ENCODE peak calls at places on chromosomes 4 and X, in nine cellular contexts. J is HEK293T; U is stimulated activated CD8-positive, alpha-beta memory T cell treated with anti-CD3 and anti-CD28 coated beads, Interleukin-7, amount 100 ng/mL, for 4 hours; K is EL; Z is AG20443; L is adrenal gland; I is RPMI7951; A is stimulated activated CD4-positive, alpha-beta T cell treated with anti-CD3 and anti-CD28 coated beads, Interleukin-4, amount 100 ng/mL, for 48 hours; C is GM13976. X is an unnamed sample.
A peak's percentile ranks its signal among the peaks of the same experiment; 100 is the strongest.

GRCh38 chr4:130238121-130238520 is 1142.2 kb downstream of the C4orf33 start:
- DNase-seq in C (no peak), I (no peak), A (no peak), J (no peak), L (no peak), Z (no peak), U (no peak), K (no peak), X (no peak)

GRCh38 chr4:88283661-88284377 is 542 bp downstream of the PPM1K start:
- DNase-seq in A (peak; percentile 52), U (peak; percentile 59), J (peak; percentile 35), K (peak; percentile 70), I (peak; percentile 64), Z (peak; percentile 66), C (peak; percentile 64), L (peak; percentile 76), X (peak; percentile 67)

GRCh38 chr4:39621582-39621981 is 17.1 kb downstream of the SMIM14 start:
- DNase-seq in J (no peak), I (peak; percentile 89), U (no peak), Z (peak; percentile 52), L (peak; percentile 83), A (no peak), C (no peak), K (peak; percentile 92), X (peak; percentile 72)

GRCh38 chrX:634306-634958 is 3.8 kb downstream of the SHOX start:
- DNase-seq in K (peak; percentile 48), I (no peak), U (no peak), L (no peak), A (no peak), C (no peak), J (no peak), Z (no peak), X (no peak)

GRCh38 chr4:14348506-14348905 is 653.8 kb upstream of the CPEB2 start:
- DNase-seq in A (no peak), J (no peak), I (peak; percentile 1), L (no peak), Z (peak; percentile 8), K (no peak), C (no peak), U (no peak), X (peak; percentile 15)

GRCh38 chr4:932713-933070 is 432 bp downstream of the TMEM175 start:
- DNase-seq in U (no peak), I (peak; percentile 15), Z (peak; percentile 38), C (no peak), J (no peak), L (no peak), A (no peak), K (no peak), X (no peak)

GRCh38 chr4:926538-926937 is 5.6 kb downstream of the GAK start:
- DNase-seq in A (no peak), L (no peak), Z (no peak), C (no peak), K (no peak), I (no peak), J (peak; percentile 69), U (no peak), X (no peak)

GRCh38 chrX:135421537-135421931 is 210 bp upstream of the SMIM10L2A start:
- DNase-seq in U (peak; percentile 82), Z (peak; percentile 76), L (peak; percentile 92), C (peak; percentile 87), K (peak; percentile 54), J (peak; percentile 95), I (peak; percentile 51), A (peak; percentile 79), X (peak; percentile 55)

GRCh38 chrX:153831435-153832150 is 1.2 kb upstream of the PDZD4 start:
- DNase-seq in C (peak; percentile 11), I (no peak), L (no peak), K (no peak), A (no peak), U (no peak), J (no peak), Z (no peak), X (no peak)

GRCh38 chrX:153333271-153333670 is 682 bp upstream of the ZNF275 start:
- DNase-seq in C (no peak), U (no peak), I (no peak), A (no peak), J (no peak), K (peak; percentile 55), Z (no peak), L (no peak), X (peak; percentile 63)

GRCh38 chr4:41258783-41259182 is 2.1 kb downstream of the UCHL1 start:
- DNase-seq in J (peak; percentile 22), A (no peak), L (peak; percentile 26), U (no peak), I (peak; percentile 58), Z (peak; percentile 79), C (no peak), K (peak; percentile 73), X (peak; percentile 84)

GRCh38 chrX:40041915-40042314 is 55.8 kb downstream of the BCOR start:
- DNase-seq in J (no peak), L (no peak), U (no peak), A (no peak), Z (no peak), I (no peak), C (no peak), K (no peak), X (no peak)

GRCh38 chrX:44071847-44072545 is 98.8 kb upstream of the NDP start:
- DNase-seq in I (peak; percentile 87), A (no peak), J (no peak), L (no peak), U (no peak), C (no peak), Z (peak; percentile 60), K (peak; percentile 83), X (peak; percentile 83)

GRCh38 chrX:116436358-116436816 is at the start of gene SLC6A14:
- DNase-seq in Z (no peak), U (no peak), J (no peak), A (no peak), C (no peak), I (no peak), L (no peak), K (no peak), X (no peak)